ENCODE peak calls at places on chromosomes 12 and 14, in five cellular contexts. One of them, this sample, is unnamed.

GRCh38 chr14:21096889-21097615 is 1.4 kb downstream of the ZNF219 start:
- DNase-seq in immature natural killer cell: no peak
- DNase-seq in NCI-H1694 treated with DMSO at 0.1 percent for 48 hours: peak; percentile 29
- DNase-seq in NCI-H146: peak; percentile 42
- DNase-seq in lower leg skin: no peak
- DNase-seq in this sample: peak; percentile 69

GRCh38 chr12:66279127-66279712 is 23.1 kb upstream of the HELB start:
- DNase-seq in lower leg skin: no peak
- DNase-seq in NCI-H1694 treated with DMSO at 0.1 percent for 48 hours: no peak
- DNase-seq in immature natural killer cell: peak; percentile 36
- DNase-seq in NCI-H146: peak; percentile 16
- DNase-seq in this sample: no peak

GRCh38 chr12:47811581-47812484 is 7.9 kb downstream of the HDAC7 start:
- DNase-seq in NCI-H146: no peak
- DNase-seq in immature natural killer cell: no peak
- DNase-seq in NCI-H1694 treated with DMSO at 0.1 percent for 48 hours: no peak
- DNase-seq in lower leg skin: peak; percentile 94
- DNase-seq in this sample: no peak

GRCh38 chr12:40843495-40843894 is 151.3 kb downstream of the CNTN1 start:
- DNase-seq in lower leg skin: no peak
- DNase-seq in immature natural killer cell: no peak
- DNase-seq in NCI-H146: no peak
- DNase-seq in NCI-H1694 treated with DMSO at 0.1 percent for 48 hours: no peak
- DNase-seq in this sample: no peak

GRCh38 chr14:81559385-81559784 is 25.7 kb upstream of the SEL1L start:
- DNase-seq in lower leg skin: no peak
- DNase-seq in NCI-H1694 treated with DMSO at 0.1 percent for 48 hours: no peak
- DNase-seq in NCI-H146: no peak
- DNase-seq in immature natural killer cell: no peak
- DNase-seq in this sample: no peak

GRCh38 chr12:96310067-96310466 is 90.2 kb downstream of the CDK17 start:
- DNase-seq in immature natural killer cell: no peak
- DNase-seq in lower leg skin: no peak
- DNase-seq in NCI-H1694 treated with DMSO at 0.1 percent for 48 hours: no peak
- DNase-seq in NCI-H146: no peak
- DNase-seq in this sample: no peak

GRCh38 chr14:99891900-99892299 is 98.7 kb downstream of the EML1 start:
- DNase-seq in NCI-H1694 treated with DMSO at 0.1 percent for 48 hours: no peak
- DNase-seq in lower leg skin: peak; percentile 25
- DNase-seq in immature natural killer cell: no peak
- DNase-seq in NCI-H146: no peak
- DNase-seq in this sample: no peak

GRCh38 chr12:108530141-108530540 is 15.1 kb downstream of the FICD start:
- DNase-seq in NCI-H1694 treated with DMSO at 0.1 percent for 48 hours: no peak
- DNase-seq in lower leg skin: no peak
- DNase-seq in NCI-H146: no peak
- DNase-seq in immature natural killer cell: no peak
- DNase-seq in this sample: no peak

GRCh38 chr14:50620341-50620740 is 47.8 kb downstream of the SAV1 start:
- DNase-seq in NCI-H146: no peak
- DNase-seq in lower leg skin: no peak
- DNase-seq in immature natural killer cell: no peak
- DNase-seq in NCI-H1694 treated with DMSO at 0.1 percent for 48 hours: no peak
- DNase-seq in this sample: no peak

GRCh38 chr12:109962388-109962787 is 33.8 kb downstream of the GIT2 start:
- DNase-seq in immature natural killer cell: no peak
- DNase-seq in NCI-H146: no peak
- DNase-seq in NCI-H1694 treated with DMSO at 0.1 percent for 48 hours: no peak
- DNase-seq in lower leg skin: no peak
- DNase-seq in this sample: no peak

GRCh38 chr14:22847661-22848341 is 11.4 kb downstream of the MMP14 start:
- DNase-seq in NCI-H1694 treated with DMSO at 0.1 percent for 48 hours: no peak
- DNase-seq in lower leg skin: peak; percentile 88
- DNase-seq in immature natural killer cell: no peak
- DNase-seq in NCI-H146: no peak
- DNase-seq in this sample: peak; percentile 40

GRCh38 chr12:98698603-98699463 is 53.7 kb downstream of the APAF1 start:
- DNase-seq in NCI-H1694 treated with DMSO at 0.1 percent for 48 hours: peak; percentile 20
- DNase-seq in NCI-H146: peak; percentile 46
- DNase-seq in lower leg skin: no peak
- DNase-seq in immature natural killer cell: no peak
- DNase-seq in this sample: peak; percentile 81

GRCh38 chr12:121801601-121802484 is 2.0 kb upstream of the SETD1B start:
- DNase-seq in NCI-H146: peak; percentile 91
- DNase-seq in immature natural killer cell: peak; percentile 52
- DNase-seq in NCI-H1694 treated with DMSO at 0.1 percent for 48 hours: peak; percentile 39
- DNase-seq in lower leg skin: no peak
- DNase-seq in this sample: peak; percentile 58

GRCh38 chr12:26250801-26251200 is 55.4 kb downstream of the SSPN start:
- DNase-seq in immature natural killer cell: no peak
- DNase-seq in lower leg skin: no peak
- DNase-seq in NCI-H146: no peak
- DNase-seq in NCI-H1694 treated with DMSO at 0.1 percent for 48 hours: no peak
- DNase-seq in this sample: no peak

GRCh38 chr12:122979001-122979907 is 1.2 kb upstream of the ARL6IP4 start:
- DNase-seq in NCI-H1694 treated with DMSO at 0.1 percent for 48 hours: no peak
- DNase-seq in immature natural killer cell: no peak
- DNase-seq in NCI-H146: no peak
- DNase-seq in lower leg skin: peak; percentile 85
- DNase-seq in this sample: no peak

GRCh38 chr14:31927348-31927826 is 149.7 kb upstream of the ARHGAP5 start:
- DNase-seq in NCI-H1694 treated with DMSO at 0.1 percent for 48 hours: no peak
- DNase-seq in NCI-H146: no peak
- DNase-seq in lower leg skin: no peak
- DNase-seq in immature natural killer cell: no peak
- DNase-seq in this sample: no peak

GRCh38 chr12:51028126-51028810 is 2.1 kb upstream of the SLC11A2 start:
- DNase-seq in NCI-H146: peak; percentile 61
- DNase-seq in NCI-H1694 treated with DMSO at 0.1 percent for 48 hours: no peak
- DNase-seq in lower leg skin: no peak
- DNase-seq in immature natural killer cell: no peak
- DNase-seq in this sample: peak; percentile 45

GRCh38 chr14:68638817-68639517 is 153.9 kb downstream of the ZFP36L1 start:
- DNase-seq in lower leg skin: peak; percentile 73
- DNase-seq in immature natural killer cell: no peak
- DNase-seq in NCI-H146: no peak
- DNase-seq in NCI-H1694 treated with DMSO at 0.1 percent for 48 hours: no peak
- DNase-seq in this sample: no peak

GRCh38 chr12:50825372-50825838 is 17.3 kb upstream of the TMPRSS12 start:
- DNase-seq in immature natural killer cell: peak; percentile 52
- DNase-seq in NCI-H146: peak; percentile 46
- DNase-seq in lower leg skin: no peak
- DNase-seq in NCI-H1694 treated with DMSO at 0.1 percent for 48 hours: peak; percentile 34
- DNase-seq in this sample: peak; percentile 74

GRCh38 chr12:119020377-119021360 is 39.3 kb downstream of the SRRM4 start:
- DNase-seq in lower leg skin: no peak
- DNase-seq in immature natural killer cell: no peak
- DNase-seq in NCI-H146: peak; percentile 6
- DNase-seq in NCI-H1694 treated with DMSO at 0.1 percent for 48 hours: peak; percentile 10
- DNase-seq in this sample: peak; percentile 74

GRCh38 chr14:89302396-89302950 is 114.6 kb downstream of the FOXN3 start:
- DNase-seq in NCI-H146: no peak
- DNase-seq in NCI-H1694 treated with DMSO at 0.1 percent for 48 hours: no peak
- DNase-seq in lower leg skin: no peak
- DNase-seq in immature natural killer cell: no peak
- DNase-seq in this sample: no peak

GRCh38 chr12:131872154-131873046 is 22.0 kb upstream of the ULK1 start:
- DNase-seq in NCI-H1694 treated with DMSO at 0.1 percent for 48 hours: no peak
- DNase-seq in NCI-H146: no peak
- DNase-seq in immature natural killer cell: no peak
- DNase-seq in lower leg skin: no peak
- DNase-seq in this sample: no peak

GRCh38 chr12:12194206-12194605 is 72.6 kb downstream of the LRP6 start:
- DNase-seq in immature natural killer cell: no peak
- DNase-seq in NCI-H1694 treated with DMSO at 0.1 percent for 48 hours: no peak
- DNase-seq in NCI-H146: no peak
- DNase-seq in lower leg skin: no peak
- DNase-seq in this sample: no peak

GRCh38 chr12:68222336-68222735 is 3.3 kb downstream of the IL26 start:
- DNase-seq in NCI-H1694 treated with DMSO at 0.1 percent for 48 hours: peak; percentile 76
- DNase-seq in lower leg skin: no peak
- DNase-seq in immature natural killer cell: no peak
- DNase-seq in NCI-H146: peak; percentile 22
- DNase-seq in this sample: no peak

GRCh38 chr14:104107101-104107581 is 21.6 kb downstream of the ASPG start:
- DNase-seq in lower leg skin: peak; percentile 82
- DNase-seq in NCI-H146: no peak
- DNase-seq in immature natural killer cell: no peak
- DNase-seq in NCI-H1694 treated with DMSO at 0.1 percent for 48 hours: no peak
- DNase-seq in this sample: no peak

GRCh38 chr12:65106948-65107347 is 14.2 kb downstream of the WIF1 start:
- DNase-seq in immature natural killer cell: no peak
- DNase-seq in NCI-H1694 treated with DMSO at 0.1 percent for 48 hours: no peak
- DNase-seq in NCI-H146: no peak
- DNase-seq in lower leg skin: no peak
- DNase-seq in this sample: no peak

GRCh38 chr12:12327802-12328201 is 22.2 kb downstream of the MANSC1 start:
- DNase-seq in NCI-H1694 treated with DMSO at 0.1 percent for 48 hours: peak; percentile 84
- DNase-seq in lower leg skin: no peak
- DNase-seq in immature natural killer cell: peak; percentile 45
- DNase-seq in NCI-H146: peak; percentile 82
- DNase-seq in this sample: peak; percentile 69

This sample was measured in G401.